ENCODE peak calls at places on chromosomes 16 and 17, in seven cellular contexts. I, M, L, H, J, Z and P are unnamed samples.

GRCh38 chr17:32490101-32490482 is 3.3 kb downstream of the CDK5R1 start:
- DNase-seq in M (no peak), I (peak), J (no peak), H (no peak), Z (no peak), L (no peak), P (no peak)

GRCh38 chr16:51416921-51417320 is 265.9 kb upstream of the SALL1 start:
- DNase-seq in I (no peak), H (no peak), L (no peak), J (no peak), Z (no peak), M (no peak), P (peak)

GRCh38 chr17:28405632-28406477 is at the start of gene SLC46A1:
- DNase-seq in M (peak), H (peak), L (peak), Z (no peak), J (no peak), I (peak), P (peak)

GRCh38 chr16:22813223-22813945 is 578 bp upstream of the HS3ST2 start:
- DNase-seq in I (peak), L (peak), Z (no peak), H (peak), J (no peak), M (peak), P (peak)

GRCh38 chr16:72924918-72925630 is 122.9 kb downstream of the ZFHX3 start:
- DNase-seq in M (no peak), I (no peak), L (no peak), J (peak), H (no peak), Z (no peak), P (no peak)

GRCh38 chr16:54847207-54847606 is 83.5 kb upstream of the IRX5 start:
- DNase-seq in L (peak), M (no peak), H (no peak), J (no peak), I (no peak), Z (no peak), P (no peak)

GRCh38 chr17:47275245-47275984 is 21.8 kb downstream of the ITGB3 start:
- DNase-seq in H (peak), Z (no peak), J (no peak), L (peak), M (no peak), I (peak), P (no peak)

GRCh38 chr17:57679906-57680695 is 65.0 kb downstream of the CCDC182 start:
- DNase-seq in L (no peak), Z (no peak), J (no peak), H (no peak), M (no peak), I (no peak), P (no peak)

GRCh38 chr17:80758793-80759673 is 214.4 kb downstream of the RPTOR start:
- DNase-seq in J (no peak), I (no peak), L (no peak), H (peak), M (no peak), Z (no peak), P (no peak)

GRCh38 chr17:81733507-81734404 is 21.7 kb downstream of the SLC25A10 start:
- DNase-seq in Z (peak), I (peak), J (no peak), M (peak), H (peak), L (peak), P (peak)

GRCh38 chr17:18953231-18953728 is 1.3 kb downstream of the SLC5A10 start:
- DNase-seq in J (no peak), H (no peak), M (no peak), L (no peak), I (no peak), Z (no peak), P (no peak)

GRCh38 chr17:71726320-71726719 is 394.5 kb upstream of the SOX9 start:
- DNase-seq in L (no peak), J (no peak), H (peak), I (no peak), Z (no peak), M (no peak), P (peak)

GRCh38 chr16:57364143-57364542 is 5.6 kb downstream of the CCL22 start:
- DNase-seq in M (no peak), I (no peak), H (no peak), Z (no peak), J (no peak), L (no peak), P (no peak)

GRCh38 chr17:80451104-80451775 is 25.2 kb downstream of the NPTX1 start:
- DNase-seq in I (no peak), L (no peak), M (no peak), Z (no peak), H (no peak), J (no peak), P (no peak)

GRCh38 chr17:79404136-79404911 is 206.5 kb downstream of the RBFOX3 start:
- DNase-seq in L (no peak), H (no peak), Z (no peak), M (no peak), I (no peak), J (no peak), P (no peak)

GRCh38 chr16:9092963-9093477 is 1.6 kb downstream of the HAPSTR1 start:
- DNase-seq in M (no peak), H (no peak), L (no peak), J (no peak), I (peak), Z (no peak), P (peak)

GRCh38 chr16:13957197-13958078 is 37.5 kb downstream of the ERCC4 start:
- DNase-seq in L (peak), Z (peak), J (no peak), H (peak), M (peak), I (no peak), P (peak)

GRCh38 chr17:32593003-32593402 is 106.2 kb downstream of the CDK5R1 start:
- DNase-seq in Z (no peak), H (no peak), I (peak), M (no peak), J (no peak), L (no peak), P (no peak)

GRCh38 chr17:74453665-74454196 is 12.7 kb upstream of the CD300A start:
- DNase-seq in H (peak), M (peak), Z (no peak), L (no peak), J (peak), I (no peak), P (peak)

GRCh38 chr16:74199066-74199841 is 97.4 kb upstream of the PSMD7 start:
- DNase-seq in M (no peak), I (no peak), Z (no peak), J (no peak), H (no peak), L (no peak), P (no peak)

GRCh38 chr17:78012428-78012827 is 53.9 kb downstream of the TNRC6C start:
- DNase-seq in J (no peak), M (no peak), I (no peak), H (no peak), L (no peak), Z (no peak), P (no peak)

GRCh38 chr16:88772871-88773811 is 11.9 kb downstream of the PIEZO1 start:
- DNase-seq in J (no peak), M (no peak), Z (no peak), I (no peak), L (peak), H (peak), P (no peak)

GRCh38 chr16:7313170-7313569 is 19.5 kb upstream of the RBFOX1 start:
- DNase-seq in I (peak), J (no peak), Z (no peak), H (no peak), L (no peak), M (no peak), P (peak)

GRCh38 chr17:36057900-36058299 is 6.2 kb upstream of the CCL18 start:
- DNase-seq in I (no peak), Z (no peak), L (no peak), M (no peak), H (no peak), J (no peak), P (no peak)

GRCh38 chr16:77322757-77323156 is 112.1 kb downstream of the ADAMTS18 start:
- DNase-seq in Z (no peak), I (no peak), J (no peak), M (no peak), L (no peak), H (no peak), P (no peak)

GRCh38 chr17:43611230-43611969 is 50.3 kb downstream of the MEOX1 start:
- DNase-seq in Z (no peak), H (no peak), I (no peak), L (no peak), J (no peak), M (no peak), P (no peak)

GRCh38 chr16:1932050-1933028 is 10.7 kb downstream of the MSRB1 start:
- DNase-seq in Z (no peak), J (no peak), H (no peak), L (no peak), I (peak), M (no peak), P (peak)